ENCODE peak calls at places on chromosome 7, in seven cellular contexts. One of them, this sample, is unnamed.

GRCh38 chr7:5422324-5423271 is 1.0 kb downstream of the TNRC18 start:
- DNase-seq in H1: no peak
- DNase-seq in trophoblast cell: no peak
- DNase-seq in IMR-90: peak
- DNase-seq in neuronal stem cell: no peak
- DNase-seq in H9: no peak
- DNase-seq in mesenchymal stem cell: peak
- DNase-seq in this sample: peak

GRCh38 chr7:131034166-131034881 is 293.4 kb upstream of the MKLN1 start:
- DNase-seq in trophoblast cell: no peak
- DNase-seq in H1: no peak
- DNase-seq in H9: no peak
- DNase-seq in mesenchymal stem cell: no peak
- DNase-seq in IMR-90: no peak
- DNase-seq in neuronal stem cell: no peak
- DNase-seq in this sample: no peak

GRCh38 chr7:97495487-97495886 is 236.4 kb upstream of the TAC1 start:
- DNase-seq in H9: no peak
- DNase-seq in mesenchymal stem cell: no peak
- DNase-seq in IMR-90: no peak
- DNase-seq in trophoblast cell: no peak
- DNase-seq in H1: no peak
- DNase-seq in neuronal stem cell: no peak
- DNase-seq in this sample: no peak

GRCh38 chr7:131581241-131582157 is 25.1 kb upstream of the PODXL start:
- DNase-seq in IMR-90: no peak
- DNase-seq in H1: no peak
- DNase-seq in trophoblast cell: no peak
- DNase-seq in mesenchymal stem cell: no peak
- DNase-seq in H9: peak
- DNase-seq in neuronal stem cell: no peak
- DNase-seq in this sample: no peak

GRCh38 chr7:155414508-155414907 is 43.4 kb upstream of the EN2 start:
- DNase-seq in trophoblast cell: no peak
- DNase-seq in IMR-90: no peak
- DNase-seq in mesenchymal stem cell: no peak
- DNase-seq in H1: no peak
- DNase-seq in neuronal stem cell: no peak
- DNase-seq in H9: peak
- DNase-seq in this sample: peak

GRCh38 chr7:150982348-150982747 is 4.2 kb upstream of the KCNH2 start:
- DNase-seq in IMR-90: no peak
- DNase-seq in trophoblast cell: no peak
- DNase-seq in neuronal stem cell: no peak
- DNase-seq in H1: no peak
- DNase-seq in mesenchymal stem cell: no peak
- DNase-seq in H9: no peak
- DNase-seq in this sample: no peak

GRCh38 chr7:111694376-111694775 is 132.1 kb upstream of the IMMP2L start:
- DNase-seq in H9: no peak
- DNase-seq in IMR-90: no peak
- DNase-seq in H1: no peak
- DNase-seq in trophoblast cell: no peak
- DNase-seq in mesenchymal stem cell: no peak
- DNase-seq in neuronal stem cell: no peak
- DNase-seq in this sample: no peak

GRCh38 chr7:78924581-78924980 is 528.9 kb downstream of the MAGI2 start:
- DNase-seq in neuronal stem cell: peak
- DNase-seq in H9: no peak
- DNase-seq in IMR-90: peak
- DNase-seq in H1: no peak
- DNase-seq in mesenchymal stem cell: peak
- DNase-seq in trophoblast cell: peak
- DNase-seq in this sample: peak

GRCh38 chr7:45638916-45639315 is 64.7 kb downstream of the ADCY1 start:
- DNase-seq in H9: peak
- DNase-seq in trophoblast cell: no peak
- DNase-seq in neuronal stem cell: no peak
- DNase-seq in H1: no peak
- DNase-seq in IMR-90: no peak
- DNase-seq in mesenchymal stem cell: no peak
- DNase-seq in this sample: no peak

DNA sequence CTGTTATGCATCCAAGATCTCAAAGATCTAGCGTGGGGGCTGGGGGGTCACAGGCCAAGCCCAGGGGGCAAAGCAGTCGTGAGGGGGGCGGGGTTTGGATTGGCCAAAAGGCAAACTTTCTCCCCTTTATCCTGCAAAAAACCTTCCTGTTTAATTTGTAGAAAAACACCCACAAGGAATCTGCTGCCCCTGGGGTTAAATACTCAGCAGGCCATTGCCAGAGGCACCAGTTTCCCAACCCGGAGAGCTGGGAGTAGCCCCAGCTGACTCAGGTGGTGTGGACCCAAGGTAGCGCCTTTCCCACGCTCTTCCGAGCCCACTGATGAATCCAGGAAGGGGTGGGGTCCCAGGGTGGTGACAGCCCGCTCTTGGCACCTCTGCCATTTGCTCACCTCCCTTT is 21.4 kb downstream of the KCP start:
- DNase-seq in neuronal stem cell: no peak
- DNase-seq in IMR-90: no peak
- DNase-seq in mesenchymal stem cell: no peak
- DNase-seq in H1: no peak
- DNase-seq in trophoblast cell: peak
- DNase-seq in H9: no peak
- DNase-seq in this sample: no peak
- H3K18ac ChIP-seq in neuronal stem cell: no peak
- H3K18ac ChIP-seq in IMR-90: no peak
- H3K18ac ChIP-seq in mesenchymal stem cell: no peak
- H3K18ac ChIP-seq in H1: peak
- H3K18ac ChIP-seq in trophoblast cell: no peak
- H3K18ac ChIP-seq in H9: no peak
- H3K18ac ChIP-seq in this sample: no peak

GRCh38 chr7:157569967-157570366 is 233.2 kb downstream of the DNAJB6 start:
- DNase-seq in H9: no peak
- DNase-seq in trophoblast cell: no peak
- DNase-seq in mesenchymal stem cell: no peak
- DNase-seq in H1: no peak
- DNase-seq in neuronal stem cell: no peak
- DNase-seq in IMR-90: no peak
- DNase-seq in this sample: no peak

GRCh38 chr7:157572622-157573021 is 235.8 kb downstream of the DNAJB6 start:
- DNase-seq in neuronal stem cell: no peak
- DNase-seq in H9: no peak
- DNase-seq in mesenchymal stem cell: no peak
- DNase-seq in trophoblast cell: no peak
- DNase-seq in IMR-90: no peak
- DNase-seq in H1: no peak
- DNase-seq in this sample: no peak

GRCh38 chr7:157568071-157568784 is 231.4 kb downstream of the DNAJB6 start:
- DNase-seq in neuronal stem cell: no peak
- DNase-seq in trophoblast cell: no peak
- DNase-seq in H9: no peak
- DNase-seq in IMR-90: no peak
- DNase-seq in H1: no peak
- DNase-seq in mesenchymal stem cell: no peak
- DNase-seq in this sample: no peak

GRCh38 chr7:157568785-157569584 is 232.2 kb downstream of the DNAJB6 start:
- DNase-seq in IMR-90: no peak
- DNase-seq in H9: peak
- DNase-seq in H1: no peak
- DNase-seq in mesenchymal stem cell: peak
- DNase-seq in trophoblast cell: no peak
- DNase-seq in neuronal stem cell: peak
- DNase-seq in this sample: peak

GRCh38 chr7:157570531-157571200 is 233.9 kb downstream of the DNAJB6 start:
- DNase-seq in IMR-90: no peak
- DNase-seq in mesenchymal stem cell: peak
- DNase-seq in trophoblast cell: no peak
- DNase-seq in H1: no peak
- DNase-seq in H9: no peak
- DNase-seq in neuronal stem cell: no peak
- DNase-seq in this sample: no peak
- H2AK5ac ChIP-seq in IMR-90: no peak
- H2AK5ac ChIP-seq in mesenchymal stem cell: no peak
- H2AK5ac ChIP-seq in trophoblast cell: no peak
- H2AK5ac ChIP-seq in H1: no peak
- H2AK5ac ChIP-seq in H9: no peak
- H2AK5ac ChIP-seq in neuronal stem cell: no peak
- H2AK5ac ChIP-seq in this sample: no peak

GRCh38 chr7:33850768-33851167 is 54.6 kb upstream of the BMPER start:
- DNase-seq in H9: no peak
- DNase-seq in mesenchymal stem cell: no peak
- DNase-seq in IMR-90: no peak
- DNase-seq in trophoblast cell: no peak
- DNase-seq in H1: no peak
- DNase-seq in neuronal stem cell: no peak
- DNase-seq in this sample: no peak

GRCh38 chr7:33852838-33853237 is 52.5 kb upstream of the BMPER start:
- DNase-seq in neuronal stem cell: no peak
- DNase-seq in trophoblast cell: no peak
- DNase-seq in IMR-90: no peak
- DNase-seq in mesenchymal stem cell: no peak
- DNase-seq in H9: no peak
- DNase-seq in H1: no peak
- DNase-seq in this sample: peak

GRCh38 chr7:33849004-33849403 is 56.3 kb upstream of the BMPER start:
- DNase-seq in IMR-90: peak
- DNase-seq in mesenchymal stem cell: peak
- DNase-seq in neuronal stem cell: no peak
- DNase-seq in H9: no peak
- DNase-seq in trophoblast cell: no peak
- DNase-seq in H1: no peak
- DNase-seq in this sample: no peak

GRCh38 chr7:33853361-33854062 is 51.8 kb upstream of the BMPER start:
- DNase-seq in IMR-90: peak
- DNase-seq in mesenchymal stem cell: peak
- DNase-seq in H9: no peak
- DNase-seq in neuronal stem cell: no peak
- DNase-seq in trophoblast cell: no peak
- DNase-seq in H1: no peak
- DNase-seq in this sample: peak

GRCh38 chr7:33849961-33850559 is 55.3 kb upstream of the BMPER start:
- DNase-seq in mesenchymal stem cell: peak
- DNase-seq in neuronal stem cell: no peak
- DNase-seq in H9: no peak
- DNase-seq in trophoblast cell: no peak
- DNase-seq in H1: no peak
- DNase-seq in IMR-90: no peak
- DNase-seq in this sample: no peak
- H4K8ac ChIP-seq in mesenchymal stem cell: peak
- H4K8ac ChIP-seq in neuronal stem cell: no peak
- H4K8ac ChIP-seq in H9: no peak
- H4K8ac ChIP-seq in trophoblast cell: no peak
- H4K8ac ChIP-seq in H1: no peak
- H4K8ac ChIP-seq in IMR-90: no peak
- H4K8ac ChIP-seq in this sample: no peak

DNA sequence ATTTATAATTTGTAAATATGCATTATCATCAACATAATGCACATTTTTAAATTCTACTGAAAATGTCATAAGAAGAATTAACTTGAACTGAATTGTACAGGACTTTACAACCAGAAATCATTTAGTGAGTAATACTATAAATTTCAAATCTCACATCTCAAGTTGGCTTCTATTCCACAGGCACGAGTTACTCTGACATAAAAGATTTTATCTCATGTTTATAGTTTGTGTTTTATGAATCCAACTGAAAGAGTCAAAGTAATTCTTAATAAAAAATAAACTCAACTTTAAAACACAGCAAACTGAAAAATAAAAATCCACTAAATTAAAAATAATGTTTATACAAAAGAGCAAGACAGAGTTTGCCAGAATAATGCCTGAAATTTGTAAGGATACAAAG is 129.2 kb downstream of the CD36 start:
- DNase-seq in H1: no peak
- DNase-seq in neuronal stem cell: no peak
- DNase-seq in IMR-90: no peak
- DNase-seq in H9: no peak
- DNase-seq in mesenchymal stem cell: no peak
- DNase-seq in trophoblast cell: no peak
- DNase-seq in this sample: no peak
- H3K18ac ChIP-seq in H1: no peak
- H3K18ac ChIP-seq in neuronal stem cell: no peak
- H3K18ac ChIP-seq in IMR-90: no peak
- H3K18ac ChIP-seq in H9: no peak
- H3K18ac ChIP-seq in mesenchymal stem cell: no peak
- H3K18ac ChIP-seq in trophoblast cell: no peak
- H3K18ac ChIP-seq in this sample: no peak

DNA sequence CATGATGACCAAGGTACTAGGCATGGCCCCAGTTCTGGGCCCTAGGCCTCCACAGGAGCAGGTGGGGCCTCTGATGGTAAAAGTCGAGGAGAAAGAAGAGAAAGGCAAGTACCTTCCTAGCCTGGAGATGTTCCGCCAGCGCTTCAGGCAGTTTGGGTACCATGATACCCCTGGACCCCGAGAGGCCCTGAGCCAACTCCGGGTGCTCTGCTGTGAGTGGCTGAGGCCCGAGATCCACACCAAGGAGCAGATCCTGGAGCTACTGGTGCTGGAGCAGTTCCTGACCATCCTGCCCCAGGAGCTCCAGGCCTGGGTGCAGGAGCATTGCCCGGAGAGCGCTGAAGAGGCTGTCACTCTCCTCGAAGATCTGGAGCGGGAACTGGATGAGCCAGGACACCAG is 7.4 kb downstream of the ZSCAN21 start:
- DNase-seq in trophoblast cell: no peak
- DNase-seq in IMR-90: no peak
- DNase-seq in H9: no peak
- DNase-seq in mesenchymal stem cell: no peak
- DNase-seq in neuronal stem cell: no peak
- DNase-seq in H1: no peak
- DNase-seq in this sample: no peak
- H2AK5ac ChIP-seq in trophoblast cell: no peak
- H2AK5ac ChIP-seq in IMR-90: no peak
- H2AK5ac ChIP-seq in H9: no peak
- H2AK5ac ChIP-seq in mesenchymal stem cell: no peak
- H2AK5ac ChIP-seq in neuronal stem cell: no peak
- H2AK5ac ChIP-seq in H1: no peak
- H2AK5ac ChIP-seq in this sample: no peak

GRCh38 chr7:140281960-140282359 is 105.2 kb upstream of the KDM7A start:
- DNase-seq in neuronal stem cell: no peak
- DNase-seq in mesenchymal stem cell: no peak
- DNase-seq in H1: no peak
- DNase-seq in trophoblast cell: no peak
- DNase-seq in H9: no peak
- DNase-seq in IMR-90: no peak
- DNase-seq in this sample: no peak
- H4K8ac ChIP-seq in neuronal stem cell: no peak
- H4K8ac ChIP-seq in mesenchymal stem cell: no peak
- H4K8ac ChIP-seq in H1: no peak
- H4K8ac ChIP-seq in trophoblast cell: no peak
- H4K8ac ChIP-seq in H9: no peak
- H4K8ac ChIP-seq in IMR-90: no peak
- H4K8ac ChIP-seq in this sample: no peak